ENCODE peak calls at places on chromosomes 1 and 21, in eight cellular contexts. One of them, this sample, is unnamed.

GRCh38 chr1:109788695-109789521 is 25.2 kb upstream of the EPS8L3 start:
- DNase-seq in endothelial cell of umbilical vein: no peak
- DNase-seq in MM.1S: no peak
- DNase-seq in K562: peak
- DNase-seq in mammary epithelial cell: no peak
- DNase-seq in keratinocyte: no peak
- DNase-seq in GM23338: peak
- DNase-seq in fibroblast of lung: no peak
- DNase-seq in this sample: peak

GRCh38 chr1:154222918-154223317 is 2.2 kb downstream of the UBAP2L start:
- DNase-seq in endothelial cell of umbilical vein: no peak
- DNase-seq in K562: no peak
- DNase-seq in MM.1S: no peak
- DNase-seq in mammary epithelial cell: no peak
- DNase-seq in fibroblast of lung: no peak
- DNase-seq in keratinocyte: no peak
- DNase-seq in GM23338: no peak
- DNase-seq in this sample: no peak

GRCh38 chr1:29235955-29236742 is at the start of gene PTPRU:
- DNase-seq in endothelial cell of umbilical vein: peak
- DNase-seq in GM23338: peak
- DNase-seq in fibroblast of lung: peak
- DNase-seq in MM.1S: peak
- DNase-seq in keratinocyte: no peak
- DNase-seq in K562: peak
- DNase-seq in mammary epithelial cell: peak
- DNase-seq in this sample: peak

GRCh38 chr1:202223110-202223834 is 29.7 kb downstream of the LGR6 start:
- DNase-seq in MM.1S: no peak
- DNase-seq in K562: no peak
- DNase-seq in fibroblast of lung: no peak
- DNase-seq in mammary epithelial cell: no peak
- DNase-seq in keratinocyte: no peak
- DNase-seq in endothelial cell of umbilical vein: no peak
- DNase-seq in GM23338: no peak
- DNase-seq in this sample: no peak

GRCh38 chr1:156176610-156177210 is 17.2 kb upstream of the SLC25A44 start:
- DNase-seq in GM23338: no peak
- DNase-seq in mammary epithelial cell: no peak
- DNase-seq in fibroblast of lung: no peak
- DNase-seq in endothelial cell of umbilical vein: no peak
- DNase-seq in keratinocyte: no peak
- DNase-seq in MM.1S: no peak
- DNase-seq in K562: no peak
- DNase-seq in this sample: no peak

GRCh38 chr1:167669209-167670139 is 39.4 kb downstream of the RCSD1 start:
- DNase-seq in K562: no peak
- DNase-seq in MM.1S: no peak
- DNase-seq in keratinocyte: no peak
- DNase-seq in fibroblast of lung: no peak
- DNase-seq in endothelial cell of umbilical vein: no peak
- DNase-seq in mammary epithelial cell: no peak
- DNase-seq in GM23338: no peak
- DNase-seq in this sample: no peak

GRCh38 chr1:158799689-158800088 is 18.7 kb upstream of the OR6N2 start:
- DNase-seq in K562: peak
- DNase-seq in keratinocyte: no peak
- DNase-seq in fibroblast of lung: no peak
- DNase-seq in mammary epithelial cell: no peak
- DNase-seq in endothelial cell of umbilical vein: no peak
- DNase-seq in GM23338: no peak
- DNase-seq in MM.1S: no peak
- DNase-seq in this sample: no peak

GRCh38 chr1:77762072-77762476 is 2.4 kb upstream of the USP33 start:
- DNase-seq in mammary epithelial cell: peak
- DNase-seq in GM23338: no peak
- DNase-seq in endothelial cell of umbilical vein: peak
- DNase-seq in K562: peak
- DNase-seq in fibroblast of lung: peak
- DNase-seq in keratinocyte: peak
- DNase-seq in MM.1S: no peak
- DNase-seq in this sample: no peak

GRCh38 chr21:45364464-45365185 is 40.3 kb upstream of the COL18A1 start:
- DNase-seq in keratinocyte: no peak
- DNase-seq in K562: no peak
- DNase-seq in mammary epithelial cell: peak
- DNase-seq in MM.1S: no peak
- DNase-seq in endothelial cell of umbilical vein: peak
- DNase-seq in fibroblast of lung: peak
- DNase-seq in GM23338: no peak
- DNase-seq in this sample: peak

GRCh38 chr1:10877894-10878293 is 81.4 kb upstream of the CASZ1 start:
- DNase-seq in K562: no peak
- DNase-seq in mammary epithelial cell: no peak
- DNase-seq in GM23338: no peak
- DNase-seq in MM.1S: no peak
- DNase-seq in keratinocyte: no peak
- DNase-seq in fibroblast of lung: no peak
- DNase-seq in endothelial cell of umbilical vein: no peak
- DNase-seq in this sample: no peak

GRCh38 chr1:235090406-235091069 is 38.1 kb downstream of the TOMM20 start:
- DNase-seq in K562: no peak
- DNase-seq in fibroblast of lung: peak
- DNase-seq in GM23338: peak
- DNase-seq in MM.1S: no peak
- DNase-seq in endothelial cell of umbilical vein: peak
- DNase-seq in mammary epithelial cell: no peak
- DNase-seq in keratinocyte: no peak
- DNase-seq in this sample: peak

DNA sequence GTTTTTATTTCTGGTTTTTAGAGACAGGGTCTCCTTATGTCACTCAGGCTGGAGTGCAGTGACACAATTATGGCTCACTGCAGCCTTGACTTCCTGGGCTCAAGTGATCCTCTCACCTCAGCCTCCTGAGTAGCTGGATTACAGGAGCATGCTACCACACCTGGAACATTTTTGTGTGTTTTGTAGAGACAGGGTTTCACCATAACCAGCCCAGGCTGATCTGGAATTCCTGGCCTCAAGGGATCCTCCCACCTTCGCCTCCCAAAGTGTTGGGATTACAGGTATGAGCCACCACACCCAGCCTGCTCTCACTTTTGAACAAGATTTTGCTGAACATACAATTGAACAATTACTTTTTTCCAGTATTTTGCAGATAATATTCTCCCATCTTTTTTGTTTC is 24.0 kb upstream of the HYI start:
- DNase-seq in fibroblast of lung: no peak
- DNase-seq in K562: no peak
- DNase-seq in GM23338: no peak
- DNase-seq in MM.1S: no peak
- DNase-seq in mammary epithelial cell: no peak
- DNase-seq in keratinocyte: no peak
- DNase-seq in endothelial cell of umbilical vein: no peak
- DNase-seq in this sample: no peak
- TF ChIP-seq EZH2 in fibroblast of lung: no peak
- TF ChIP-seq EZH2 in K562: no peak
- TF ChIP-seq EZH2 in GM23338: no peak
- TF ChIP-seq EZH2 in MM.1S: no peak
- TF ChIP-seq EZH2 in mammary epithelial cell: no peak
- TF ChIP-seq EZH2 in keratinocyte: no peak
- TF ChIP-seq EZH2 in endothelial cell of umbilical vein: no peak
- TF ChIP-seq EZH2 in this sample: no peak

DNA sequence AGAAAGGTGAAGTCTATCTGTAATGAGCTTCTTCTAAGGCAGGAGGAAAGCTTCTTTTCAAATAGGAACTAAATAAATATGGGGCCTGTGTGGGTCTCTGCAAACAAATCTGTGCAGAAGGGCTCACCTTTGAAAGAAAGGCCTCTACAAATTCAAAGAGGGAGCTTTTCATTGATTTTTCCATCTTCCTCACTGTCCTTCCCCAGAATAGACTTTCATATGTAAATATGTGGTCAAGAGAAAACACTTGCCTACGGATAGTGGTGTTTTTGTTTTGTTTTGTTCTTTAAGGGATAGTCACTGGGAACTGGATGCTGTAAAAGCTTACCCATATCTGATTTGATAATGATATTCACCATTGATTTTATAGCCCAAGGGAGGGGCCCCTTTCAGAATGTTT is 223.4 kb downstream of the DSCAM start:
- DNase-seq in mammary epithelial cell: no peak
- DNase-seq in GM23338: no peak
- DNase-seq in MM.1S: no peak
- DNase-seq in K562: no peak
- DNase-seq in keratinocyte: no peak
- DNase-seq in fibroblast of lung: no peak
- DNase-seq in endothelial cell of umbilical vein: no peak
- DNase-seq in this sample: no peak
- H3K27ac ChIP-seq in mammary epithelial cell: no peak
- H3K27ac ChIP-seq in GM23338: no peak
- H3K27ac ChIP-seq in MM.1S: no peak
- H3K27ac ChIP-seq in K562: no peak
- H3K27ac ChIP-seq in keratinocyte: no peak
- H3K27ac ChIP-seq in fibroblast of lung: no peak
- H3K27ac ChIP-seq in endothelial cell of umbilical vein: no peak
- H3K27ac ChIP-seq in this sample: no peak

DNA sequence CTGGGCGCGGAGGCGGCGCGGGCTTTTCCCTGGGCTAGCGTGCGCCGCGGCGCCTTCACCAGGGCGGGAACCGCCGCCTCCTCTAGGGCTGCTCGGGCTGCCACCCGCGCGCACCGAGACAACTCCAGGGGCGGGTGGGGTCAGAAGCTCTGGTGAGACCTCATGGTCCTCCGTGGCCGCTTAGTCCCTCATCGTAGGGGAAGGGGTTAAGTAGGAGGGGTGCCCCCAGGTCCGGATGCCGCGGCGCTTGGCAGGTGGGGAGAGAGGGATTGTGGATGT is 559 bp downstream of the SERTAD4 start:
- DNase-seq in fibroblast of lung: no peak
- DNase-seq in keratinocyte: no peak
- DNase-seq in K562: no peak
- DNase-seq in MM.1S: peak
- DNase-seq in endothelial cell of umbilical vein: peak
- DNase-seq in mammary epithelial cell: no peak
- DNase-seq in GM23338: peak
- DNase-seq in this sample: peak
- TF ChIP-seq EZH2 in fibroblast of lung: no peak
- TF ChIP-seq EZH2 in keratinocyte: no peak
- TF ChIP-seq EZH2 in K562: no peak
- TF ChIP-seq EZH2 in MM.1S: no peak
- TF ChIP-seq EZH2 in endothelial cell of umbilical vein: no peak
- TF ChIP-seq EZH2 in mammary epithelial cell: no peak
- TF ChIP-seq EZH2 in GM23338: peak
- TF ChIP-seq EZH2 in this sample: no peak

GRCh38 chr1:44536357-44536756 is 131.3 kb downstream of the RNF220 start:
- DNase-seq in endothelial cell of umbilical vein: no peak
- DNase-seq in keratinocyte: no peak
- DNase-seq in GM23338: peak
- DNase-seq in mammary epithelial cell: no peak
- DNase-seq in K562: no peak
- DNase-seq in MM.1S: no peak
- DNase-seq in fibroblast of lung: no peak
- DNase-seq in this sample: no peak

GRCh38 chr1:44526295-44527073 is 121.4 kb downstream of the RNF220 start:
- DNase-seq in keratinocyte: no peak
- DNase-seq in endothelial cell of umbilical vein: no peak
- DNase-seq in mammary epithelial cell: no peak
- DNase-seq in fibroblast of lung: peak
- DNase-seq in K562: peak
- DNase-seq in GM23338: no peak
- DNase-seq in MM.1S: no peak
- DNase-seq in this sample: no peak

GRCh38 chr1:44532567-44532944 is 127.5 kb downstream of the RNF220 start:
- DNase-seq in endothelial cell of umbilical vein: no peak
- DNase-seq in MM.1S: no peak
- DNase-seq in fibroblast of lung: no peak
- DNase-seq in mammary epithelial cell: no peak
- DNase-seq in K562: no peak
- DNase-seq in keratinocyte: no peak
- DNase-seq in GM23338: no peak
- DNase-seq in this sample: no peak

GRCh38 chr1:44534771-44535170 is 129.7 kb downstream of the RNF220 start:
- DNase-seq in fibroblast of lung: no peak
- DNase-seq in GM23338: peak
- DNase-seq in keratinocyte: no peak
- DNase-seq in endothelial cell of umbilical vein: no peak
- DNase-seq in mammary epithelial cell: no peak
- DNase-seq in MM.1S: no peak
- DNase-seq in K562: no peak
- DNase-seq in this sample: peak

GRCh38 chr1:44531785-44532566 is 126.9 kb downstream of the RNF220 start:
- DNase-seq in keratinocyte: peak
- DNase-seq in mammary epithelial cell: peak
- DNase-seq in endothelial cell of umbilical vein: peak
- DNase-seq in fibroblast of lung: peak
- DNase-seq in GM23338: no peak
- DNase-seq in K562: peak
- DNase-seq in MM.1S: no peak
- DNase-seq in this sample: no peak
- H3K27ac ChIP-seq in keratinocyte: no peak
- H3K27ac ChIP-seq in mammary epithelial cell: peak
- H3K27ac ChIP-seq in endothelial cell of umbilical vein: no peak
- H3K27ac ChIP-seq in fibroblast of lung: no peak
- H3K27ac ChIP-seq in GM23338: peak
- H3K27ac ChIP-seq in K562: peak
- H3K27ac ChIP-seq in MM.1S: no peak
- H3K27ac ChIP-seq in this sample: no peak

GRCh38 chr1:92486251-92487077 is at the start of gene GFI1:
- DNase-seq in mammary epithelial cell: peak
- DNase-seq in endothelial cell of umbilical vein: no peak
- DNase-seq in MM.1S: peak
- DNase-seq in GM23338: peak
- DNase-seq in fibroblast of lung: no peak
- DNase-seq in K562: no peak
- DNase-seq in keratinocyte: no peak
- DNase-seq in this sample: peak
- TF ChIP-seq EZH2 in mammary epithelial cell: peak
- TF ChIP-seq EZH2 in endothelial cell of umbilical vein: no peak
- TF ChIP-seq EZH2 in MM.1S: no peak
- TF ChIP-seq EZH2 in GM23338: peak
- TF ChIP-seq EZH2 in fibroblast of lung: peak
- TF ChIP-seq EZH2 in K562: no peak
- TF ChIP-seq EZH2 in keratinocyte: peak
- TF ChIP-seq EZH2 in this sample: peak

DNA sequence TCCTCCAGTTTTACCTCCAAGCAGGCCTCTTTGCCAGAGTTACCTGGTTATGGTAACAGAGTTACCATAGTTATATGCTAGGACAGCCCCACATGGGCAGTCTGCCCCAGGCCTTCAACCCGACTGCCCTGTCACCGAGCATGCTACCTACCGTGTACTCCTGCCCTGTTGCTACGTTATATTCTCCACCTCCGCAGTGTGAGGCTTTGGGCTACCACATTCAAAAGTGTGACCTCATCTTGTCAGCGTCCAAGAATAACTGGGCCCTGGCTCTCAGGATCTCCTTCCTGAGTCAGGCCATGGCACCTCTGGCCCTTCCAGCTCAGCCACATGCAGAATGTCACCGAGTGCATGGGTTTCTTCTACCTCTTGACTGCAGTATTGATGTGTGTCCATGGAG is 8.9 kb downstream of the MAPKAPK2 start:
- DNase-seq in keratinocyte: no peak
- DNase-seq in mammary epithelial cell: no peak
- DNase-seq in K562: no peak
- DNase-seq in fibroblast of lung: peak
- DNase-seq in MM.1S: no peak
- DNase-seq in GM23338: no peak
- DNase-seq in endothelial cell of umbilical vein: no peak
- DNase-seq in this sample: no peak
- H3K27ac ChIP-seq in keratinocyte: no peak
- H3K27ac ChIP-seq in mammary epithelial cell: no peak
- H3K27ac ChIP-seq in K562: no peak
- H3K27ac ChIP-seq in fibroblast of lung: peak
- H3K27ac ChIP-seq in MM.1S: peak
- H3K27ac ChIP-seq in GM23338: no peak
- H3K27ac ChIP-seq in endothelial cell of umbilical vein: no peak
- H3K27ac ChIP-seq in this sample: no peak

This sample was measured in neural progenitor cell.